ENCODE peak calls at places on chromosome X, in six cellular contexts. H, P, T, L, G and R are unnamed samples.

GRCh38 chrX:48835524-48836329 is at the start of gene PCSK1N:
- DNase-seq in T (peak; percentile 42), H (no peak), P (peak; percentile 8), L (peak; percentile 56), G (peak; percentile 23), R (peak; percentile 69)

GRCh38 chrX:16695079-16695676 is 17.3 kb downstream of the CTPS2 start:
- DNase-seq in T (peak; percentile 24), G (peak; percentile 21), H (peak; percentile 35), L (peak; percentile 43), P (peak; percentile 38), R (peak; percentile 67)

GRCh38 chrX:129759576-129760061 is 20.1 kb upstream of the SASH3 start:
- DNase-seq in G (no peak), P (no peak), T (no peak), H (no peak), L (no peak), R (no peak)

GRCh38 chrX:22389544-22390243 is 117.0 kb downstream of the CBLL2 start:
- DNase-seq in H (no peak), P (no peak), G (no peak), T (no peak), L (peak; percentile 3), R (no peak)

GRCh38 chrX:24242649-24243556 is 71.0 kb downstream of the SUPT20HL2 start:
- DNase-seq in P (no peak), L (peak; percentile 38), T (peak; percentile 43), H (no peak), G (no peak), R (no peak)

GRCh38 chrX:104330966-104331365 is 76.2 kb upstream of the ESX1 start:
- DNase-seq in P (no peak), T (no peak), H (no peak), L (no peak), G (no peak), R (no peak)

GRCh38 chrX:55206152-55206941 is 13.8 kb upstream of the PAGE5 start:
- DNase-seq in L (no peak), G (no peak), T (no peak), P (no peak), H (no peak), R (no peak)

GRCh38 chrX:86066998-86067397 is 19.6 kb upstream of the CHM start:
- DNase-seq in T (no peak), G (no peak), H (no peak), P (no peak), L (peak; percentile 6), R (no peak)

GRCh38 chrX:41559662-41560061 is 112.5 kb downstream of the NYX start:
- DNase-seq in G (no peak), L (no peak), T (peak; percentile 84), H (no peak), P (no peak), R (no peak)

GRCh38 chrX:118974908-118975671 is 672 bp downstream of the LONRF3 start:
- DNase-seq in L (peak; percentile 67), H (peak; percentile 33), P (peak; percentile 55), T (peak; percentile 20), G (peak; percentile 24), R (peak; percentile 76)

GRCh38 chrX:132651411-132652086 is 162.7 kb upstream of the MBNL3 start:
- DNase-seq in T (no peak), G (no peak), P (no peak), H (no peak), L (peak; percentile 25), R (peak; percentile 19)

GRCh38 chrX:125205918-125206665 is 113.6 kb upstream of the TEX13C start:
- DNase-seq in H (no peak), G (no peak), T (no peak), P (no peak), L (peak; percentile 82), R (peak; percentile 34)

GRCh38 chrX:54042609-54043010 is 1.7 kb downstream of the PHF8 start:
- DNase-seq in G (no peak), H (peak; percentile 14), L (peak; percentile 78), P (peak; percentile 51), T (peak; percentile 12), R (peak; percentile 13)

GRCh38 chrX:100089724-100090123 is 320.3 kb downstream of the PCDH19 start:
- DNase-seq in P (no peak), T (no peak), L (no peak), G (no peak), H (no peak), R (no peak)

GRCh38 chrX:17738002-17738713 is 865 bp downstream of the SCML1 start:
- DNase-seq in L (peak; percentile 50), G (no peak), H (peak; percentile 32), T (peak; percentile 24), P (no peak), R (peak; percentile 64)

GRCh38 chrX:16239211-16239610 is 71.9 kb downstream of the MAGEB17 start:
- DNase-seq in P (no peak), H (no peak), L (no peak), T (no peak), G (no peak), R (no peak)

GRCh38 chrX:96436105-96436504 is 248.5 kb upstream of the DIAPH2 start:
- DNase-seq in T (no peak), L (no peak), H (no peak), P (no peak), G (no peak), R (no peak)

GRCh38 chrX:40108084-40108958 is 10.6 kb upstream of the BCOR start:
- DNase-seq in G (no peak), L (peak; percentile 73), T (peak; percentile 67), P (no peak), H (no peak), R (peak; percentile 60)

GRCh38 chrX:110257889-110258288 is 60.0 kb downstream of the AMMECR1 start:
- DNase-seq in T (no peak), H (no peak), P (no peak), G (no peak), L (peak; percentile 56), R (no peak)

GRCh38 chrX:40012800-40013682 is 84.7 kb downstream of the BCOR start:
- DNase-seq in T (peak; percentile 51), H (peak; percentile 41), G (no peak), P (no peak), L (peak; percentile 64), R (peak; percentile 63)

GRCh38 chrX:132227383-132228112 is 8.3 kb upstream of the RAP2C start:
- DNase-seq in L (no peak), G (no peak), H (no peak), T (no peak), P (no peak), R (no peak)

GRCh38 chrX:9278475-9279270 is 186.2 kb upstream of the TBL1X start:
- DNase-seq in T (peak; percentile 8), P (no peak), G (no peak), L (no peak), H (no peak), R (no peak)